ENCODE peak calls at places on chromosomes 13 and 19, in five cellular contexts. One of them, this sample, is unnamed.
A peak's percentile ranks its signal among the peaks of the same experiment; 100 is the strongest.

GRCh38 chr19:46014534-46014933 is 8.3 kb downstream of the PGLYRP1 start:
- DNase-seq in SK-N-SH: no peak
- DNase-seq in PC-3: no peak
- DNase-seq in GM23338: no peak
- DNase-seq in PC-9: no peak
- DNase-seq in this sample: no peak

GRCh38 chr19:48190288-48191284 is 20.1 kb downstream of the ZSWIM9 start:
- DNase-seq in GM23338: peak; percentile 98
- DNase-seq in SK-N-SH: no peak
- DNase-seq in PC-3: peak; percentile 97
- DNase-seq in PC-9: no peak
- DNase-seq in this sample: peak; percentile 90

GRCh38 chr19:48740705-48741030 is 258 bp upstream of the RASIP1 start:
- DNase-seq in SK-N-SH: no peak
- DNase-seq in GM23338: no peak
- DNase-seq in PC-3: no peak
- DNase-seq in PC-9: no peak
- DNase-seq in this sample: no peak

GRCh38 chr19:37990362-37990761 is 83.4 kb downstream of the SIPA1L3 start:
- DNase-seq in PC-9: peak; percentile 70
- DNase-seq in GM23338: peak; percentile 46
- DNase-seq in PC-3: peak; percentile 43
- DNase-seq in SK-N-SH: no peak
- DNase-seq in this sample: no peak

GRCh38 chr19:11612816-11613511 is 15.7 kb downstream of the ZNF627 start:
- DNase-seq in PC-3: no peak
- DNase-seq in GM23338: peak; percentile 75
- DNase-seq in SK-N-SH: no peak
- DNase-seq in PC-9: no peak
- DNase-seq in this sample: peak; percentile 20

GRCh38 chr19:15332311-15332996 is at the start of gene BRD4:
- DNase-seq in GM23338: peak; percentile 81
- DNase-seq in SK-N-SH: peak; percentile 95
- DNase-seq in PC-3: peak; percentile 62
- DNase-seq in PC-9: peak; percentile 63
- DNase-seq in this sample: peak; percentile 82

GRCh38 chr13:103638706-103639105 is 572.5 kb upstream of the SLC10A2 start:
- DNase-seq in PC-3: no peak
- DNase-seq in SK-N-SH: no peak
- DNase-seq in GM23338: no peak
- DNase-seq in PC-9: no peak
- DNase-seq in this sample: no peak

GRCh38 chr19:49333426-49334288 is 1.5 kb upstream of the CD37 start:
- DNase-seq in SK-N-SH: no peak
- DNase-seq in PC-3: no peak
- DNase-seq in PC-9: no peak
- DNase-seq in GM23338: no peak
- DNase-seq in this sample: peak; percentile 98

GRCh38 chr19:993361-993830 is 6.8 kb upstream of the GRIN3B start:
- DNase-seq in SK-N-SH: no peak
- DNase-seq in PC-3: no peak
- DNase-seq in GM23338: no peak
- DNase-seq in PC-9: no peak
- DNase-seq in this sample: no peak

GRCh38 chr13:30175166-30175565 is 132.2 kb downstream of the KATNAL1 start:
- DNase-seq in SK-N-SH: no peak
- DNase-seq in GM23338: no peak
- DNase-seq in PC-9: no peak
- DNase-seq in PC-3: no peak
- DNase-seq in this sample: no peak

GRCh38 chr13:30173301-30173605 is 134.1 kb downstream of the KATNAL1 start:
- DNase-seq in SK-N-SH: no peak
- DNase-seq in PC-3: no peak
- DNase-seq in GM23338: peak; percentile 17
- DNase-seq in PC-9: no peak
- DNase-seq in this sample: peak; percentile 7

GRCh38 chr13:30169442-30169841 is 137.9 kb downstream of the KATNAL1 start:
- DNase-seq in PC-9: no peak
- DNase-seq in GM23338: no peak
- DNase-seq in SK-N-SH: no peak
- DNase-seq in PC-3: no peak
- DNase-seq in this sample: no peak

GRCh38 chr13:30172593-30173300 is 134.6 kb downstream of the KATNAL1 start:
- DNase-seq in SK-N-SH: no peak
- DNase-seq in GM23338: no peak
- DNase-seq in PC-3: no peak
- DNase-seq in PC-9: no peak
- DNase-seq in this sample: no peak

DNA sequence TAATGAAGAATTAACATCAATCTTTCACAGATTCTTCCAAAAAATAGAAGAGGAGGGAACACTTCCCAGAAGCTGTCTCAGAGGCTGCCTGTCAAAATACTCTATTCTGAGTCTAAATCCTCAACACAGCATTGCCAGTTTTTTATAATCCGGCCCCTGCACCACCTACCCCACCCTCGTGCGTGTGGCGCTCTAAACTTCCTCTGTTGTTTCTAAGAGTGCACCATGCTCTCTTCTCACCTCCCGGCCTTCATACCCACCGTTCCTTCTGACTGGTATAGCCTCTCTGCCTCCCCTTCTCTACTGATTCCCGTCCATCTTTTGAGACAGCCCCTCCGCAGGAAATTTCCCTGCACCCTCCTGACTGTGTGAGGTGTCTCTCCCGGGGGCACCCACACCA is 136.8 kb downstream of the KATNAL1 start:
- DNase-seq in PC-3: no peak
- DNase-seq in PC-9: no peak
- DNase-seq in GM23338: no peak
- DNase-seq in SK-N-SH: no peak
- DNase-seq in this sample: no peak
- H3K9me2 ChIP-seq in PC-3: no peaks in the 10 kb centered on the region
- H3K9me2 ChIP-seq in PC-9: no peaks in the 10 kb centered on the region
- H3K9me2 ChIP-seq in GM23338: no peaks in the 10 kb centered on the region
- H3K9me2 ChIP-seq in SK-N-SH: no peaks in the 10 kb centered on the region
- H3K9me2 ChIP-seq in this sample: no peaks in the 10 kb centered on the region

GRCh38 chr19:16495982-16496612 is at the start of the genes C19orf44 and CALR3:
- DNase-seq in SK-N-SH: peak; percentile 96
- DNase-seq in PC-9: peak; percentile 98
- DNase-seq in GM23338: peak; percentile 99
- DNase-seq in PC-3: peak; percentile 99
- DNase-seq in this sample: peak; percentile 99
- TF ChIP-seq CTCF in SK-N-SH: no peak
- TF ChIP-seq CTCF in PC-9: no peak
- TF ChIP-seq CTCF in GM23338: no peak
- TF ChIP-seq CTCF in PC-3: no peak
- TF ChIP-seq CTCF in this sample: no peak

GRCh38 chr19:6842871-6843607 is 44.3 kb upstream of the ADGRE1 start:
- DNase-seq in GM23338: no peak
- DNase-seq in PC-9: no peak
- DNase-seq in PC-3: no peak
- DNase-seq in SK-N-SH: no peak
- DNase-seq in this sample: no peak
- H3K9me2 ChIP-seq in GM23338: no peaks in the 10 kb centered on the region
- H3K9me2 ChIP-seq in PC-9: no peaks in the 10 kb centered on the region
- H3K9me2 ChIP-seq in PC-3: no peaks in the 10 kb centered on the region
- H3K9me2 ChIP-seq in SK-N-SH: no peaks in the 10 kb centered on the region
- H3K9me2 ChIP-seq in this sample: no peaks in the 10 kb centered on the region

GRCh38 chr19:3370728-3371591 is 4.6 kb downstream of the NFIC start:
- DNase-seq in SK-N-SH: no peak
- DNase-seq in GM23338: no peak
- DNase-seq in PC-3: no peak
- DNase-seq in PC-9: no peak
- DNase-seq in this sample: no peak

GRCh38 chr19:3370214-3370720 is 3.9 kb downstream of the NFIC start:
- DNase-seq in PC-3: no peak
- DNase-seq in PC-9: no peak
- DNase-seq in SK-N-SH: peak; percentile 57
- DNase-seq in GM23338: peak; percentile 64
- DNase-seq in this sample: no peak

GRCh38 chr19:3368441-3368795 is 2.0 kb downstream of the NFIC start:
- DNase-seq in GM23338: no peak
- DNase-seq in PC-9: no peak
- DNase-seq in PC-3: no peak
- DNase-seq in SK-N-SH: no peak
- DNase-seq in this sample: no peak

GRCh38 chr19:3368848-3369336 is 2.5 kb downstream of the NFIC start:
- DNase-seq in PC-9: no peak
- DNase-seq in SK-N-SH: no peak
- DNase-seq in PC-3: no peak
- DNase-seq in GM23338: no peak
- DNase-seq in this sample: no peak

DNA sequence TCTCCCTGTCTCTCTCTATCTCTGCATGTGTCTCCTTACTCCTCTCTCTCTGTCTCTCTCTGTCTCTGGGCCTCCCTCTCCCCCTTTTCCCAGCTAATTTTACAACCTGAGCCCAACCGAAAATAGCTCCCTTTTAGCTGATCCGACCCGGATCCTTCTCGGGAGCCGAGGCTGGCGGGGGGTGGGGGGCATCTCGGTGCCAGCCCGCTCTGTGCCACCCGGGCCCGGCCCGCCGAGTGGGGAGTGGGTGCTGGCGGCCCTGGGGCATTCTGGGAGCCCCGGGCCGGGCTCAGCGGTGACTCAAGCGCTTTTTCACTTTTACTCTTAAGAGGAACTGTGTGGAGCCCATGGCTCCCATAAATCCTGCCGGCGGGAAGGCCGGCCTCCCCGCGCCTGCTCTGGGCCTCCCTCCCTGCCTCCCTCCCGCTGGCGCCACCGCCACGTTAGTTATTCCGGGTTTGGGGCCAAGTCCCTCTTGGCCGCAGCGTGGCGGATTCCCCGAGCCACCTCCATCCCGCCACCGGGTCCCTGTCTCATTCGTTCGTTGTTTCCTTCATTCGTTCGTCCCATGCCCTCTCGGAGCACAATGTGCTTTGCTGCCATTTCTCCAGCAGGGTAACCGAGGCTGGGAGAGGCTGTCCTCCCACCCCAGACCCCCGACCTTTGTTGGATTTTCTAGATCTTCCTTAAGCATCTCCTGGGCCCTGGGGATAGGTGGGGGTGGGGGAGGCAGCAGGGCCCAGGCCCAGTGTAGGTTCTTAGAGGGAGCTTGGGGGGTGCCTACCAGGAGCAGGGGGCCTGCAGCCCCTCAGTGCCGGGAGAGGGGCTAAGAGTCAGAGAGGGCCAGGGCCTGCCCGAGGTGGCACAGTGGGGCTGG is 3.2 kb downstream of the NFIC start:
- DNase-seq in PC-3: peak; percentile 59
- DNase-seq in GM23338: peak; percentile 59
- DNase-seq in SK-N-SH: no peak
- DNase-seq in PC-9: no peak
- DNase-seq in this sample: no peak
- TF ChIP-seq CTCF in PC-3: no peak
- TF ChIP-seq CTCF in GM23338: peak; percentile 14
- TF ChIP-seq CTCF in SK-N-SH: no peak
- TF ChIP-seq CTCF in PC-9: no peak
- TF ChIP-seq CTCF in this sample: no peak

GRCh38 chr13:25738342-25738771 is 313.5 kb downstream of the SHISA2 start:
- DNase-seq in PC-9: no peak
- DNase-seq in PC-3: no peak
- DNase-seq in GM23338: no peak
- DNase-seq in SK-N-SH: peak; percentile 34
- DNase-seq in this sample: peak; percentile 5

GRCh38 chr13:25742220-25742619 is 309.6 kb downstream of the SHISA2 start:
- DNase-seq in GM23338: no peak
- DNase-seq in SK-N-SH: no peak
- DNase-seq in PC-3: no peak
- DNase-seq in PC-9: no peak
- DNase-seq in this sample: no peak

GRCh38 chr13:25743426-25743825 is 308.4 kb downstream of the SHISA2 start:
- DNase-seq in PC-3: no peak
- DNase-seq in PC-9: no peak
- DNase-seq in GM23338: no peak
- DNase-seq in SK-N-SH: no peak
- DNase-seq in this sample: no peak

GRCh38 chr13:25741796-25742195 is 310.0 kb downstream of the SHISA2 start:
- DNase-seq in PC-9: no peak
- DNase-seq in GM23338: no peak
- DNase-seq in PC-3: no peak
- DNase-seq in SK-N-SH: no peak
- DNase-seq in this sample: no peak

DNA sequence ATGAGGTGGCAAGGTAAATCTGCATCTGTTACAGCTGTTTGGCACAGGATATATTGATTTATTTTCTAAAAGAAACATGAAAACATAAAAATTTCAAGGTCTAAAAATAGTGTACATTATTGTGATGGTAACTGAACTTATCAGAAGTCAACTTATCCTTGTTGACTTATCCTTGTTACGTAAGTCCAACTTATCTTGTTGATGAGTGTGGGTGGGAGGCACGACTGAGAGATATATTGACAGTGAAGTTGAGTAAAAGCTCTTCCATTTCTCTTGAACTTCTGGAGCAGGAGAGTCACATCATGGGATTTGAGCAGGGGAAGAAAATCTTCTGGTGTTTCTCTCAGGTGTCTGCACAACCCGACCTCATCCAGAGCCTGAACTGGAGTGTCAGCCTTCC is 313.0 kb downstream of the SHISA2 start:
- DNase-seq in PC-9: no peak
- DNase-seq in GM23338: no peak
- DNase-seq in PC-3: no peak
- DNase-seq in SK-N-SH: no peak
- DNase-seq in this sample: no peak
- H3K9me2 ChIP-seq in PC-9: no peaks in the 10 kb centered on the region
- H3K9me2 ChIP-seq in GM23338: no peaks in the 10 kb centered on the region
- H3K9me2 ChIP-seq in PC-3: no peaks in the 10 kb centered on the region
- H3K9me2 ChIP-seq in SK-N-SH: no peaks in the 10 kb centered on the region
- H3K9me2 ChIP-seq in this sample: no peaks in the 10 kb centered on the region

GRCh38 chr13:24406524-24406923 is 97.1 kb downstream of the C1QTNF9 start:
- DNase-seq in PC-3: no peak
- DNase-seq in SK-N-SH: no peak
- DNase-seq in PC-9: no peak
- DNase-seq in GM23338: no peak
- DNase-seq in this sample: no peak

GRCh38 chr13:24407844-24408243 is 98.5 kb downstream of the C1QTNF9 start:
- DNase-seq in PC-9: no peak
- DNase-seq in SK-N-SH: no peak
- DNase-seq in PC-3: peak; percentile 17
- DNase-seq in GM23338: peak; percentile 2
- DNase-seq in this sample: no peak
- TF ChIP-seq CTCF in PC-9: no peak
- TF ChIP-seq CTCF in SK-N-SH: no peak
- TF ChIP-seq CTCF in PC-3: peak; percentile 45
- TF ChIP-seq CTCF in GM23338: peak; percentile 40
- TF ChIP-seq CTCF in this sample: peak; percentile 59

GRCh38 chr19:3039125-3039524 is 10.0 kb upstream of the TLE2 start:
- DNase-seq in GM23338: no peak
- DNase-seq in PC-3: no peak
- DNase-seq in PC-9: no peak
- DNase-seq in SK-N-SH: no peak
- DNase-seq in this sample: no peak
- H3K9me2 ChIP-seq in GM23338: no peaks in the 10 kb centered on the region
- H3K9me2 ChIP-seq in PC-3: no peaks in the 10 kb centered on the region
- H3K9me2 ChIP-seq in PC-9: no peaks in the 10 kb centered on the region
- H3K9me2 ChIP-seq in SK-N-SH: no peaks in the 10 kb centered on the region
- H3K9me2 ChIP-seq in this sample: no peaks in the 10 kb centered on the region

DNA sequence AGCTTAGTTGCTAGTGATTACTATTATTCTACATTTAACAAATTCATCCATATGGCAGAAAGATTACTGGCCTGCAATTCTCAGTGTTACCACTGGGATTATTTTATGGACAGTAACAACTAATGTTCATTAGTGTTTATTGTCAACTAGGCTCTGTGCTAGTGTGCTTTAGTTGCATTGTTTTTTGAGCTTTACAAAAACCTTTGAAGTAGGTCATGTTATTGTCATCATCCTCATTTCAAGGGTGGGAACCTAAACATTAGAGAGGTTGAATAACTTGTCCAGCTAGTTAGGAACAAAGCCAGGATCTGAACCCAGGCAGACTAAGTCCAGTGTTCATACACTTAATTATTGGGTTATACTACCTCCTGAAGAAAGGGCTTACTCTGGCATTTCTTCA is 27.8 kb upstream of the TDRD3 start:
- DNase-seq in SK-N-SH: peak; percentile 3
- DNase-seq in PC-3: peak; percentile 10
- DNase-seq in PC-9: no peak
- DNase-seq in GM23338: peak; percentile 24
- DNase-seq in this sample: no peak
- TF ChIP-seq CTCF in SK-N-SH: peak; percentile 55
- TF ChIP-seq CTCF in PC-3: peak; percentile 20
- TF ChIP-seq CTCF in PC-9: peak; percentile 58
- TF ChIP-seq CTCF in GM23338: peak; percentile 53
- TF ChIP-seq CTCF in this sample: peak; percentile 64

This sample was measured in OCI-LY7.